ENCODE peak calls at places on chromosomes 13 and 19, in seven cellular contexts. K is GM23248; C is heart left ventricle; B is CD8-positive, alpha-beta T cell; D is fibroblast of lung; N is hepatocyte; R is tibial artery. E is an unnamed sample. For H3K4me1 and H3K27me3, the result is how much of the 10 kb centered on the place peaks cover.

GRCh38 chr13:107141767-107142166 is 573.8 kb upstream of the ARGLU1 start:
- DNase-seq in K (no peak), C (no peak), B (no peak), D (no peak), N (no peak), R (no peak), E (no peak)

GRCh38 chr13:80276371-80277289 is 64.3 kb downstream of the SPRY2 start:
- DNase-seq in K (peak), C (no peak), B (no peak), D (peak), N (no peak), R (no peak), E (no peak)

GRCh38 chr19:1469936-1470863 is 8.8 kb downstream of the C19orf25 start:
- DNase-seq in K (peak), C (no peak), B (peak), D (no peak), N (peak), R (no peak), E (no peak)

GRCh38 chr19:10001899-10002298 is 8.4 kb downstream of the COL5A3 start:
- DNase-seq in K (peak), C (peak), B (no peak), D (no peak), N (peak), R (no peak), E (no peak)

GRCh38 chr13:105979586-105979985 is 555.9 kb downstream of the EFNB2 start:
- DNase-seq in K (no peak), C (no peak), B (no peak), D (no peak), N (peak), R (no peak), E (no peak)

GRCh38 chr13:39450176-39450575 is 152.8 kb downstream of the LHFPL6 start:
- DNase-seq in K (no peak), C (no peak), B (no peak), D (no peak), N (no peak), R (no peak), E (no peak)

GRCh38 chr13:46341112-46341711 is 45.8 kb downstream of the RUBCNL start:
- DNase-seq in K (peak), C (no peak), B (no peak), D (peak), N (no peak), R (no peak), E (no peak)

GRCh38 chr13:51396352-51396751 is 56.5 kb downstream of the INTS6 start:
- DNase-seq in K (peak), C (no peak), B (no peak), D (no peak), N (no peak), R (no peak), E (no peak)

GRCh38 chr13:92355213-92355612 is 871.4 kb upstream of the GPC6 start:
- DNase-seq in K (no peak), C (no peak), B (no peak), D (peak), N (peak), R (no peak), E (no peak)

GRCh38 chr19:32165176-32165575 is 180.2 kb upstream of the ZNF507 start:
- DNase-seq in K (no peak), C (no peak), B (no peak), D (no peak), N (no peak), R (no peak), E (no peak)

GRCh38 chr19:32168111-32168510 is 177.3 kb upstream of the ZNF507 start:
- DNase-seq in K (no peak), C (no peak), B (no peak), D (no peak), N (no peak), R (no peak), E (no peak)

GRCh38 chr19:32166238-32166637 is 179.2 kb upstream of the ZNF507 start:
- DNase-seq in K (no peak), C (no peak), B (no peak), D (no peak), N (no peak), R (no peak), E (no peak)

GRCh38 chr19:32164384-32164992 is 180.9 kb upstream of the ZNF507 start:
- DNase-seq in K (no peak), C (no peak), B (no peak), D (no peak), N (no peak), R (no peak), E (no peak)

DNA sequence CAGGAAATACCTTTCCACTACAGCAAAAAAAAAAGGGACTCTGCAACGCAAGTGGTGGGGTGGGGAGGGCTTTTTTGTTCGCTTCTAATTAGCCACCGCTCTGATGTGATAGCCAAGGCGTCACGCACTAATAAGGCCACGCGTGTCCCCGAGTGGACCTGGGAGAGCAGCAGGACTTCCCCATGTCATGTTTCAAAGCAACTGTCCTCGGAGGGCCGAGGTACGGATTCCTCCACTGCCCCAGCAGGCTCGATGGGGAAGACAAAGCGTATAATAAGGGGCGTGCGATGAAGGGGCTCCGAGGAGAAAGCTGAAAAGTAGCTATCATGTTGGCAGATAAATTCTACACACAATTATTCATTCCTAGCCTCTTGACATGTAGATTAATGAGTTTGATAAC is 179.7 kb upstream of the ZNF507 start:
- DNase-seq in K (no peak), C (no peak), B (no peak), D (no peak), N (no peak), R (no peak), E (no peak)
- H3K4me1 ChIP-seq in K (under half), C (under half), B (under half), D (under half), N (under half), R (under half), E (under half)

DNA sequence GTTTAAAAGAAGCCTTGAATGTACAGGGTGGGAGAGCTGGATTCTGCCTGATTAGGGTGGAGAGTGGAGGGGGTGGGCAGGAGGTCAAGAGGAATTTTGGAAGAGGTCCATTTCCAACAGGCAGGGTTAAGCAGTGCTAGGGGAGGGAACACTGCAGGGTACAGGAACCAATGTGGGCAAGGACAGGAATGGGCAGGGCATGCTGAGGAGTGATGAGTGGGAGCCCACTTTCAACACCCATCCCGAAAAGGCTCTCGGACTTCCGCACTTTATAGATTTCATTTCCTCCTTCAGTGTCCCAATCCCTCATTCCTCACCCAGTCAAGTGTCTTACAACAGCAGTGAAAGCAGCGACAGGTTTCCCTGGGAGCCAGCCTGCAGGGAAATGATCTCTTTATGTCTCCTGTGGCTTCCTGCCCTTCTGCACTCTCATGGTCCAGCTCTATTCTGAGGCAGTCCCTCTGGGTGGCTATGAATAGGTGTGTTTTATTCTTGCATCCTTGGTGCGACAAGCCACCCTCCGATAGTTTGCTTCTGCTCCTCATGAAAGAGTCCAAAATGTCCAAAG is 50.5 kb upstream of the ZNF507 start:
- DNase-seq in K (no peak), C (no peak), B (no peak), D (no peak), N (no peak), R (no peak), E (no peak)
- H3K4me3 ChIP-seq in K (no peak), C (no peak), B (no peak), D (no peak), N (no peak), R (no peak), E (no peak)

GRCh38 chr19:5170329-5170745 is 170.3 kb downstream of the PTPRS start:
- DNase-seq in K (no peak), C (no peak), B (peak), D (no peak), N (no peak), R (no peak), E (no peak)

GRCh38 chr19:5171711-5172110 is 168.9 kb downstream of the PTPRS start:
- DNase-seq in K (no peak), C (no peak), B (no peak), D (peak), N (no peak), R (no peak), E (no peak)

GRCh38 chr19:5178051-5178450 is 162.6 kb downstream of the PTPRS start:
- DNase-seq in K (no peak), C (no peak), B (no peak), D (no peak), N (no peak), R (no peak), E (no peak)

GRCh38 chr19:5172859-5173577 is 167.6 kb downstream of the PTPRS start:
- DNase-seq in K (peak), C (peak), B (no peak), D (peak), N (peak), R (no peak), E (no peak)

GRCh38 chr19:5173993-5174392 is 166.6 kb downstream of the PTPRS start:
- DNase-seq in K (no peak), C (no peak), B (no peak), D (no peak), N (no peak), R (no peak), E (no peak)
- H3K27me3 ChIP-seq in K (under half), C (under half), B (under half), D (under half), N (under half), R (under half), E (under half)

DNA sequence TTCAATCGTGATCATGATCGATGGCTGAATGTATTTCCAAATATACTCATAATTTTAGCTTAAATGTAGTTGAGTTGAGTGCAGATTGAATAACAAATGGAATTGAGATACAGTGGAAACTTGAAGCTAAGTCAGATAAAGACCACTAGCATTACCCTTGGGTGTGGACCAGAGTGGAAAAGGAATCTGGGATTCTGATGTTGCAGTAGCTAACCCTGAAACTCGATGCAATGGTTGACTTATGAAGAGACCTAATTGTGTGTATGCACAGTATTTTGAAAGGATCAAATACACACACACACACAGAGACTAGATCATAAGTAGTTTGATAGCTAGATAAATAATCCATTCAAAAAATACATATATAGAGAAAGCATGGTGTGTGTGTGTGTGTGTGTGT is 135.8 kb downstream of the RXFP2 start:
- DNase-seq in K (no peak), C (no peak), B (no peak), D (no peak), N (no peak), R (no peak), E (no peak)
- H3K4me1 ChIP-seq in K (under half), C (under half), B (under half), D (under half), N (under half), R (half or more), E (under half)